ENCODE peak calls at places on chromosomes 5 and 9, in nine cellular contexts. O, S, J, W, Z, H, R, F and M are unnamed samples.

GRCh38 chr5:141672856-141673813 is 8.9 kb downstream of the ARAP3 start:
- DNase-seq in O (no peak), S (no peak), J (no peak), W (no peak), Z (no peak), H (no peak), R (no peak), F (no peak), M (no peak)

GRCh38 chr5:133119233-133119711 is 67.5 kb downstream of the HSPA4 start:
- DNase-seq in O (no peak), S (peak; percentile 94), J (no peak), W (no peak), Z (no peak), H (no peak), R (no peak), F (peak; percentile 13), M (peak; percentile 49)

GRCh38 chr9:113164536-113165300 is 13.9 kb downstream of the SLC31A2 start:
- DNase-seq in O (no peak), S (peak; percentile 78), J (peak; percentile 58), W (no peak), Z (no peak), H (peak; percentile 35), R (no peak), F (no peak), M (no peak)

GRCh38 chr9:80320916-80321315 is 749.2 kb downstream of the TLE4 start:
- DNase-seq in O (no peak), S (no peak), J (peak; percentile 33), W (no peak), Z (no peak), H (no peak), R (no peak), F (no peak), M (no peak)

GRCh38 chr9:4741365-4742031 is 496 bp upstream of the AK3 start:
- DNase-seq in O (no peak), S (peak; percentile 25), J (no peak), W (no peak), Z (no peak), H (peak; percentile 41), R (no peak), F (peak; percentile 79), M (no peak)

GRCh38 chr9:117286245-117286644 is 128.6 kb downstream of the ASTN2 start:
- DNase-seq in O (no peak), S (no peak), J (no peak), W (no peak), Z (no peak), H (no peak), R (no peak), F (no peak), M (no peak)

GRCh38 chr9:98570663-98571440 is 137.9 kb downstream of the GABBR2 start:
- DNase-seq in O (no peak), S (no peak), J (no peak), W (no peak), Z (no peak), H (no peak), R (no peak), F (peak; percentile 53), M (no peak)

GRCh38 chr9:76677481-76678055 is 86.7 kb upstream of the PCA3 start:
- DNase-seq in O (no peak), S (no peak), J (no peak), W (no peak), Z (no peak), H (peak; percentile 52), R (no peak), F (no peak), M (no peak)

GRCh38 chr9:114718801-114719221 is 36.8 kb upstream of the TEX48 start:
- DNase-seq in O (peak; percentile 77), S (no peak), J (no peak), W (peak; percentile 71), Z (no peak), H (no peak), R (no peak), F (no peak), M (no peak)

GRCh38 chr9:68690088-68690487 is 15.0 kb upstream of the PIP5K1B start:
- DNase-seq in O (peak; percentile 69), S (peak; percentile 32), J (no peak), W (no peak), Z (no peak), H (peak; percentile 47), R (no peak), F (peak; percentile 63), M (no peak)

GRCh38 chr5:151923865-151924264 is 786 bp downstream of the GLRA1 start:
- DNase-seq in O (no peak), S (no peak), J (no peak), W (no peak), Z (no peak), H (no peak), R (no peak), F (no peak), M (no peak)

GRCh38 chr5:174159327-174160247 is 114.1 kb downstream of the NSG2 start:
- DNase-seq in O (no peak), S (no peak), J (no peak), W (no peak), Z (no peak), H (no peak), R (no peak), F (no peak), M (no peak)

GRCh38 chr9:31140316-31140715 is 1244.1 kb upstream of the ACO1 start:
- DNase-seq in O (no peak), S (no peak), J (no peak), W (peak; percentile 20), Z (no peak), H (no peak), R (no peak), F (no peak), M (no peak)

GRCh38 chr5:138964547-138965174 is 89.5 kb upstream of the LRRTM2 start:
- DNase-seq in O (peak; percentile 42), S (no peak), J (no peak), W (no peak), Z (peak; percentile 29), H (no peak), R (no peak), F (no peak), M (no peak)

GRCh38 chr5:75053286-75054109 is 1.1 kb upstream of the GCNT4 start:
- DNase-seq in O (peak; percentile 89), S (peak; percentile 54), J (peak; percentile 73), W (peak; percentile 52), Z (peak; percentile 75), H (peak; percentile 44), R (peak; percentile 54), F (peak; percentile 85), M (peak; percentile 78)
- TF ChIP-seq CTCF in O (peak; percentile 8), S (no peak), J (peak; percentile 19), W (no peak), Z (peak; percentile 19), H (peak; percentile 34), R (no peak), F (no peak), M (peak; percentile 35)

GRCh38 chr5:108093186-108093585 is 288.7 kb downstream of the FBXL17 start:
- DNase-seq in O (no peak), S (no peak), J (peak; percentile 47), W (peak; percentile 27), Z (no peak), H (no peak), R (no peak), F (no peak), M (no peak)
- TF ChIP-seq CTCF in O (peak; percentile 12), S (no peak), J (peak; percentile 54), W (peak; percentile 18), Z (no peak), H (peak; percentile 9), R (peak; percentile 67), F (no peak), M (peak; percentile 76)

DNA sequence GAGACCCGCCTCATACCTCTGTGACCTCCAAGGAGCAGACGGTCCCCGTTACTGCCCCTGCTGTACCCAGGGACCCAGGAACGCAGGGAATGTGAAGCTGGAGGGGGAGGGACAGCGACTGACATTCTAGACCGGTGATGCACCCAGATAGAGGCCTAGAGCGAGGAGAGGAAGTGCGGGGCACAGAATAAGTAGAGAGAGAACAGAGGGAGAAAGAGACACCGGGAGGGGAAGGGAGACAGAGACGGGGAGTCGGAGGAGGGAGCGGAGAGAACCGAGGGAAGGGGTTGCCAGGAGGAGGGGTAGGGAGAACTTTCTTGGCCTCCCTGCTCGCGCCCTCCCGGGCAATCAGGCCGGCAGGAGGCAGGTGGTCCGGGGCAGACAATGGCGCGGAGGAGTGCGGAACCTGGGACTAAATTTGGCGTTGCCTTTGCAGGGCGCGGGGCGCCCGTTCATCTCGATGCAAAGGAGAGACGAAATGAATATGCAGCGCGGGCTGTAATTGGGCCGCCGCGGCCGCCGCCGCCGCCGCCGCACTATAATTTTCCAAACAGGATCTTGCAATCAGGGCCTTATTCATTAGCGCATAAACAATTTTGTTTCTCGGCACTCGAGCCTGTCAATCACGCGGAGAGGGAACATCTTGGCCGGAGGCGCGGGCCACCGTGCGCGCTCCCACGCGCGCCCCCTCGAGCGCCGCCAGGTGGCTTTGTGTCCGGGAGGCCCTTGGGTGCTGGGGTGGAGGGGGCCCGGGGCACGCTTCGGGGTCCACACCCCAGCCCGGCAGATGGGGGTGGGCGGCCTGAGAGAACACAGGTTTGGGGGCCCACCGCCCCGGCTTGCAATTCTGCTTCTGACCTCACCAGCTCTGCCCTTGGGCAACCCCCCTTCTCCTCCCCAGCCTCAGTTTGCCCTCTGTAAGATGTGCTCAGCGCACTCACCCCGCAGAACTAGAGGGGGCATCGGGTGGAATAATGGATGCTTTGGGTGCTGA is 32.9 kb downstream of the NDUFA8 start:
- DNase-seq in O (no peak), S (no peak), J (peak; percentile 51), W (no peak), Z (no peak), H (no peak), R (no peak), F (no peak), M (no peak)
- TF ChIP-seq CTCF in O (no peak), S (no peak), J (no peak), W (no peak), Z (no peak), H (no peak), R (peak; percentile 23), F (no peak), M (peak; percentile 23)

GRCh38 chr5:112210430-112211005 is 208.6 kb downstream of the EPB41L4A start:
- DNase-seq in O (no peak), S (no peak), J (peak; percentile 17), W (peak; percentile 32), Z (no peak), H (no peak), R (no peak), F (no peak), M (no peak)
- TF ChIP-seq CTCF in O (peak; percentile 57), S (peak; percentile 69), J (peak; percentile 58), W (peak; percentile 37), Z (no peak), H (peak; percentile 24), R (peak; percentile 67), F (peak; percentile 45), M (peak; percentile 81)

DNA sequence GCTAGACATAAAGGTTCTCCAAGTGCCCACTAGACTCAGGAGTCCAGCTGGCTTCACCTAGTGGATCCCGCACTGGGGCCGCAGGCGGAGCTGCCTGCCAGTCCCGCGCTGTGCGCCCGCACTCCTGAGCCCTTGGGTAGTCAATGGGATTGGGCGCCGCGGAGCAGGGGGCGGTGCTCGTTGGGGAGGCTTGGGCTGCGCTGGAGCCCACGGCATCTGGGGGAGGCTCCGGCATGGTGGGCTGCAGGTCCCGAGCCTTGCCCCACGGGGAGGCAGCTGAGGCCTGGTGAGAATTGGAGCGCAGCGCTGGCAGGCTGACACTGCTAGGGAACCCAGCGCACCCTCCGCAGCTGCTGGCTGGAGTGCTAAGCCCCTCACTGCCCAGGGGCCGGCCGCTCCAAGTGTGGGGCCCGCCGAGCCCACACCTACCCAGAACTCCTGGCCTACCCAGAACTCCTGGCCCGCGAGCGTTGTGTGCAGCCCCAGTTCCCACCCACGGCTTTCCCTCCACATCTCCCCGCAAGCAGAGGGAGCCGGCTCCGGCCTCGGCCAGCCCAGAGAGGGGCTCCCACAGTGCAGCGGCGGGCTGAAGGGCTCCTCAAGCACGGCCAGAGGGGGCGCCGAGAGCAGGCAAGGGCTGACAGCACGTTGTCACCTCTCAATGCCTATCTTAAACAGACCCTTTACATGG is 260.7 kb upstream of the DMRT1 start:
- DNase-seq in O (no peak), S (no peak), J (no peak), W (no peak), Z (no peak), H (no peak), R (no peak), F (peak; percentile 64), M (no peak)
- TF ChIP-seq CTCF in O (no peak), S (no peak), J (no peak), W (no peak), Z (no peak), H (no peak), R (no peak), F (no peak), M (no peak)